ENCODE peak calls at places on chromosomes 11 and 22, in nine cellular contexts. One of them, this sample, is unnamed.

GRCh38 chr11:116535954-116536353 is 236.8 kb downstream of the BUD13 start:
- DNase-seq in fibroblast of villous mesenchyme: no peak
- DNase-seq in dorsolateral prefrontal cortex: no peak
- DNase-seq in stomach: peak; percentile 0
- DNase-seq in body of pancreas: no peak
- DNase-seq in astrocyte of the spinal cord: no peak
- DNase-seq in OCI-LY7: no peak
- DNase-seq in HFF-Myc: no peak
- DNase-seq in NB4: no peak
- DNase-seq in this sample: no peak

GRCh38 chr11:110121204-110121603 is 28.0 kb downstream of the ZC3H12C start:
- DNase-seq in NB4: no peak
- DNase-seq in body of pancreas: no peak
- DNase-seq in astrocyte of the spinal cord: peak; percentile 83
- DNase-seq in dorsolateral prefrontal cortex: no peak
- DNase-seq in fibroblast of villous mesenchyme: peak; percentile 45
- DNase-seq in stomach: no peak
- DNase-seq in OCI-LY7: no peak
- DNase-seq in HFF-Myc: no peak
- DNase-seq in this sample: no peak

GRCh38 chr11:124717421-124717785 is 22.3 kb upstream of the NRGN start:
- DNase-seq in astrocyte of the spinal cord: no peak
- DNase-seq in NB4: no peak
- DNase-seq in HFF-Myc: no peak
- DNase-seq in dorsolateral prefrontal cortex: no peak
- DNase-seq in fibroblast of villous mesenchyme: no peak
- DNase-seq in stomach: no peak
- DNase-seq in body of pancreas: no peak
- DNase-seq in OCI-LY7: no peak
- DNase-seq in this sample: peak; percentile 37

GRCh38 chr11:116837231-116838091 is at the start of gene APOA1:
- DNase-seq in NB4: no peak
- DNase-seq in stomach: no peak
- DNase-seq in HFF-Myc: no peak
- DNase-seq in OCI-LY7: no peak
- DNase-seq in dorsolateral prefrontal cortex: no peak
- DNase-seq in body of pancreas: no peak
- DNase-seq in fibroblast of villous mesenchyme: no peak
- DNase-seq in astrocyte of the spinal cord: no peak
- DNase-seq in this sample: no peak

GRCh38 chr11:15651033-15651432 is 536.3 kb downstream of the INSC start:
- DNase-seq in fibroblast of villous mesenchyme: no peak
- DNase-seq in OCI-LY7: no peak
- DNase-seq in dorsolateral prefrontal cortex: no peak
- DNase-seq in stomach: no peak
- DNase-seq in NB4: no peak
- DNase-seq in body of pancreas: no peak
- DNase-seq in HFF-Myc: no peak
- DNase-seq in astrocyte of the spinal cord: no peak
- DNase-seq in this sample: no peak

GRCh38 chr11:104254347-104254746 is 90.4 kb upstream of the PDGFD start:
- DNase-seq in NB4: peak; percentile 66
- DNase-seq in stomach: peak; percentile 34
- DNase-seq in fibroblast of villous mesenchyme: peak; percentile 2
- DNase-seq in body of pancreas: peak; percentile 42
- DNase-seq in HFF-Myc: peak; percentile 7
- DNase-seq in OCI-LY7: peak; percentile 32
- DNase-seq in dorsolateral prefrontal cortex: no peak
- DNase-seq in astrocyte of the spinal cord: peak; percentile 14
- DNase-seq in this sample: peak; percentile 58

GRCh38 chr22:48959496-48959895 is 868.2 kb downstream of the BRD1 start:
- DNase-seq in fibroblast of villous mesenchyme: no peak
- DNase-seq in HFF-Myc: no peak
- DNase-seq in astrocyte of the spinal cord: no peak
- DNase-seq in body of pancreas: no peak
- DNase-seq in dorsolateral prefrontal cortex: peak; percentile 17
- DNase-seq in NB4: no peak
- DNase-seq in OCI-LY7: no peak
- DNase-seq in stomach: peak; percentile 9
- DNase-seq in this sample: no peak

GRCh38 chr11:89487016-89487415 is 4.2 kb downstream of the NOX4 start:
- DNase-seq in body of pancreas: no peak
- DNase-seq in HFF-Myc: no peak
- DNase-seq in OCI-LY7: no peak
- DNase-seq in astrocyte of the spinal cord: peak; percentile 37
- DNase-seq in fibroblast of villous mesenchyme: no peak
- DNase-seq in stomach: no peak
- DNase-seq in NB4: no peak
- DNase-seq in dorsolateral prefrontal cortex: no peak
- DNase-seq in this sample: no peak

GRCh38 chr11:46294365-46295309 is 17.2 kb downstream of the CREB3L1 start:
- DNase-seq in astrocyte of the spinal cord: peak; percentile 94
- DNase-seq in fibroblast of villous mesenchyme: peak; percentile 89
- DNase-seq in body of pancreas: no peak
- DNase-seq in OCI-LY7: no peak
- DNase-seq in NB4: no peak
- DNase-seq in dorsolateral prefrontal cortex: no peak
- DNase-seq in HFF-Myc: peak; percentile 83
- DNase-seq in stomach: peak; percentile 48
- DNase-seq in this sample: no peak

GRCh38 chr11:70590356-70590991 is 192.1 kb downstream of the CTTN start:
- DNase-seq in astrocyte of the spinal cord: no peak
- DNase-seq in NB4: no peak
- DNase-seq in HFF-Myc: no peak
- DNase-seq in OCI-LY7: no peak
- DNase-seq in stomach: no peak
- DNase-seq in body of pancreas: no peak
- DNase-seq in dorsolateral prefrontal cortex: no peak
- DNase-seq in fibroblast of villous mesenchyme: no peak
- DNase-seq in this sample: peak; percentile 28

GRCh38 chr22:43050995-43051394 is 36.0 kb upstream of the PACSIN2 start:
- DNase-seq in NB4: peak; percentile 16
- DNase-seq in HFF-Myc: no peak
- DNase-seq in OCI-LY7: no peak
- DNase-seq in dorsolateral prefrontal cortex: no peak
- DNase-seq in astrocyte of the spinal cord: no peak
- DNase-seq in fibroblast of villous mesenchyme: no peak
- DNase-seq in body of pancreas: no peak
- DNase-seq in stomach: no peak
- DNase-seq in this sample: no peak

GRCh38 chr11:128508785-128509518 is 78.4 kb downstream of the ETS1 start:
- DNase-seq in astrocyte of the spinal cord: peak; percentile 78
- DNase-seq in OCI-LY7: no peak
- DNase-seq in body of pancreas: no peak
- DNase-seq in NB4: no peak
- DNase-seq in stomach: no peak
- DNase-seq in HFF-Myc: no peak
- DNase-seq in dorsolateral prefrontal cortex: no peak
- DNase-seq in fibroblast of villous mesenchyme: peak; percentile 72
- DNase-seq in this sample: no peak

GRCh38 chr11:119889728-119890280 is 160.8 kb upstream of the NECTIN1 start:
- DNase-seq in body of pancreas: no peak
- DNase-seq in HFF-Myc: no peak
- DNase-seq in fibroblast of villous mesenchyme: no peak
- DNase-seq in astrocyte of the spinal cord: no peak
- DNase-seq in stomach: no peak
- DNase-seq in OCI-LY7: no peak
- DNase-seq in dorsolateral prefrontal cortex: no peak
- DNase-seq in NB4: no peak
- DNase-seq in this sample: no peak

GRCh38 chr11:8233691-8234424 is 29.8 kb downstream of the LMO1 start:
- DNase-seq in HFF-Myc: peak; percentile 26
- DNase-seq in OCI-LY7: no peak
- DNase-seq in astrocyte of the spinal cord: peak; percentile 17
- DNase-seq in dorsolateral prefrontal cortex: no peak
- DNase-seq in body of pancreas: no peak
- DNase-seq in fibroblast of villous mesenchyme: no peak
- DNase-seq in stomach: no peak
- DNase-seq in NB4: no peak
- DNase-seq in this sample: no peak

GRCh38 chr11:122791836-122792235 is 46.5 kb upstream of the CRTAM start:
- DNase-seq in stomach: no peak
- DNase-seq in OCI-LY7: no peak
- DNase-seq in NB4: no peak
- DNase-seq in astrocyte of the spinal cord: peak; percentile 75
- DNase-seq in fibroblast of villous mesenchyme: peak; percentile 73
- DNase-seq in dorsolateral prefrontal cortex: no peak
- DNase-seq in body of pancreas: no peak
- DNase-seq in HFF-Myc: no peak
- DNase-seq in this sample: no peak

DNA sequence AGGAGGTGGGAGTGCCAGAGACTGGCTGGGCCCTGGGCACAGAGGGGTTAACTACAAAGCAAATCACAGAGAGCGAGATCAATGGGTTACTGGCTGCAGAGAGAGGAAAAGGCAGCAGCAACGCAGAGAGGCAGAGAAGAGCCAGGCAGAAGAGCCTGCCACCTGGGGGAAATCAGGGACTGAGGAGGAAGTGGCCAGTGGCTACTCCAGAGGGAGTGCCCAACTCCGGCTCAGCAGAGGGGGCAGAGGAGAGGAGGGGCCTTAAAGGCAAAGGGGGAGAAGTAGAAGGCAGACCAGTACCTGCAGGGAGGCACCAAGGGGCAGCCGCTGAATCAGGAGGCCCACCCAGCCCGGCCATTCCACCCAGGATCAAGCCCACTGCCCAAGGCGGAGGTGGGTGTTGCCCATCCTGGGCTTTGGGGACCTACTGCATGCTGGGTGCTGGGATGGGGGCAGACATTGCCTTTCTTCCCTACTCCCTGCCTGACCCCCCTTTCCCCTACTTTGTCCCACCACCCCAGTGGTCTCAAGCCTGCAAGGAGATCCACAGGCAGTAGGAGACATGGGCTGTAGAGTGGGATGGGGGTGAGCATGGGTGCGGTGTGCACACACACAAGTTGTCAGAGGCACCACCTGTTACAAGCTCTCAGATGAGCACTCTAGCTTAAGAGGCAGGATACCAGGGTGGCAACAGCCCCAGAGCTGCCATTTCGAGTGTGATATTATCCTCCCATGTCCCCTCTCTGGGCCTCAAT is 926 bp upstream of the GALR3 start:
- DNase-seq in body of pancreas: no peak
- DNase-seq in HFF-Myc: no peak
- DNase-seq in fibroblast of villous mesenchyme: no peak
- DNase-seq in astrocyte of the spinal cord: no peak
- DNase-seq in stomach: no peak
- DNase-seq in dorsolateral prefrontal cortex: no peak
- DNase-seq in NB4: no peak
- DNase-seq in OCI-LY7: no peak
- DNase-seq in this sample: no peak
- TF ChIP-seq CTCF in body of pancreas: no peak
- TF ChIP-seq CTCF in HFF-Myc: no peak
- TF ChIP-seq CTCF in fibroblast of villous mesenchyme: no peak
- TF ChIP-seq CTCF in astrocyte of the spinal cord: no peak
- TF ChIP-seq CTCF in stomach: no peak
- TF ChIP-seq CTCF in dorsolateral prefrontal cortex: no peak
- TF ChIP-seq CTCF in NB4: no peak
- TF ChIP-seq CTCF in OCI-LY7: no peak
- TF ChIP-seq CTCF in this sample: no peak

GRCh38 chr11:63144121-63144520 is at the start of gene SLC22A24:
- DNase-seq in dorsolateral prefrontal cortex: no peak
- DNase-seq in stomach: no peak
- DNase-seq in astrocyte of the spinal cord: no peak
- DNase-seq in fibroblast of villous mesenchyme: no peak
- DNase-seq in HFF-Myc: no peak
- DNase-seq in body of pancreas: no peak
- DNase-seq in NB4: no peak
- DNase-seq in OCI-LY7: no peak
- DNase-seq in this sample: no peak
- H3K4me3 ChIP-seq in dorsolateral prefrontal cortex: no peak within 1 kb of the TSS
- H3K4me3 ChIP-seq in stomach: no peak within 1 kb of the TSS
- H3K4me3 ChIP-seq in astrocyte of the spinal cord: no peak within 1 kb of the TSS
- H3K4me3 ChIP-seq in fibroblast of villous mesenchyme: no peak within 1 kb of the TSS
- H3K4me3 ChIP-seq in HFF-Myc: no peak within 1 kb of the TSS
- H3K4me3 ChIP-seq in body of pancreas: no peak within 1 kb of the TSS
- H3K4me3 ChIP-seq in NB4: no peak within 1 kb of the TSS
- H3K4me3 ChIP-seq in OCI-LY7: no peak within 1 kb of the TSS
- H3K4me3 ChIP-seq in this sample: no peak within 1 kb of the TSS

DNA sequence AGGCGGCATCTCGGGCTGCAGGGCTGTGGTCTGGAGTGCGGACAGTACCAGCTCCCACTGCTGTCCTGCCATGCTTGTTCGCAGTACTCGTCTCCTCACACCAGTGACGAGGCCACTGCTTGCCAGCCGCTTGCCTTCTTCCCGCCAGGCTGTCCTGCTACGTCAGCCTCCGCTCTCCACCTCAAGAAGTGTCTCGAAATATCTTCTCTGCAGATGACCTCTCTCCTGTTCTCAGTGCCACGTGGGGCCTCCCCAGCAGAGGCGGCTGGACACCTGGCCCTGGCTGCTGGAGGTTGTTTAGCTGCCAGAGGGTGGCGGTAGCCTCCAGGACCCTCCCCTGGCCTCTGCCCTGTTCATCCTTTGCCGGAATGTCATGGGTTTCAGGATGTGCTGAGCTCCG is 3.1 kb upstream of the CCDC188 start:
- DNase-seq in astrocyte of the spinal cord: no peak
- DNase-seq in HFF-Myc: no peak
- DNase-seq in body of pancreas: no peak
- DNase-seq in OCI-LY7: no peak
- DNase-seq in NB4: no peak
- DNase-seq in stomach: no peak
- DNase-seq in dorsolateral prefrontal cortex: no peak
- DNase-seq in fibroblast of villous mesenchyme: no peak
- DNase-seq in this sample: no peak
- TF ChIP-seq CTCF in astrocyte of the spinal cord: peak; percentile 9
- TF ChIP-seq CTCF in HFF-Myc: no peak
- TF ChIP-seq CTCF in body of pancreas: no peak
- TF ChIP-seq CTCF in OCI-LY7: no peak
- TF ChIP-seq CTCF in NB4: no peak
- TF ChIP-seq CTCF in stomach: no peak
- TF ChIP-seq CTCF in dorsolateral prefrontal cortex: no peak
- TF ChIP-seq CTCF in fibroblast of villous mesenchyme: no peak
- TF ChIP-seq CTCF in this sample: no peak

GRCh38 chr11:118606157-118606843 is 1.1 kb upstream of the PHLDB1 start:
- DNase-seq in OCI-LY7: no peak
- DNase-seq in stomach: peak; percentile 22
- DNase-seq in NB4: no peak
- DNase-seq in HFF-Myc: no peak
- DNase-seq in astrocyte of the spinal cord: no peak
- DNase-seq in dorsolateral prefrontal cortex: peak; percentile 27
- DNase-seq in body of pancreas: peak; percentile 76
- DNase-seq in fibroblast of villous mesenchyme: no peak
- DNase-seq in this sample: no peak

GRCh38 chr11:118605116-118605867 is 2.1 kb upstream of the PHLDB1 start:
- DNase-seq in fibroblast of villous mesenchyme: peak; percentile 99
- DNase-seq in dorsolateral prefrontal cortex: peak; percentile 63
- DNase-seq in HFF-Myc: peak; percentile 90
- DNase-seq in astrocyte of the spinal cord: peak; percentile 82
- DNase-seq in stomach: peak; percentile 45
- DNase-seq in NB4: peak; percentile 93
- DNase-seq in body of pancreas: peak; percentile 66
- DNase-seq in OCI-LY7: no peak
- DNase-seq in this sample: no peak

GRCh38 chr11:118602331-118602730 is 5.1 kb upstream of the PHLDB1 start:
- DNase-seq in body of pancreas: peak; percentile 37
- DNase-seq in HFF-Myc: no peak
- DNase-seq in OCI-LY7: no peak
- DNase-seq in stomach: peak; percentile 3
- DNase-seq in fibroblast of villous mesenchyme: peak; percentile 79
- DNase-seq in NB4: no peak
- DNase-seq in astrocyte of the spinal cord: no peak
- DNase-seq in dorsolateral prefrontal cortex: no peak
- DNase-seq in this sample: no peak

GRCh38 chr11:118606844-118607228 is 579 bp upstream of the PHLDB1 start:
- DNase-seq in dorsolateral prefrontal cortex: peak; percentile 29
- DNase-seq in body of pancreas: no peak
- DNase-seq in stomach: peak; percentile 1
- DNase-seq in HFF-Myc: no peak
- DNase-seq in NB4: no peak
- DNase-seq in astrocyte of the spinal cord: no peak
- DNase-seq in OCI-LY7: no peak
- DNase-seq in fibroblast of villous mesenchyme: no peak
- DNase-seq in this sample: no peak

GRCh38 chr11:118604566-118604965 is 2.8 kb upstream of the PHLDB1 start:
- DNase-seq in OCI-LY7: no peak
- DNase-seq in HFF-Myc: no peak
- DNase-seq in body of pancreas: no peak
- DNase-seq in stomach: peak; percentile 4
- DNase-seq in dorsolateral prefrontal cortex: no peak
- DNase-seq in astrocyte of the spinal cord: no peak
- DNase-seq in fibroblast of villous mesenchyme: no peak
- DNase-seq in NB4: no peak
- DNase-seq in this sample: no peak
- H3K4me3 ChIP-seq in OCI-LY7: no peak overlapping the region
- H3K4me3 ChIP-seq in HFF-Myc: no peak overlapping the region
- H3K4me3 ChIP-seq in body of pancreas: no peak overlapping the region
- H3K4me3 ChIP-seq in stomach: no peak overlapping the region
- H3K4me3 ChIP-seq in dorsolateral prefrontal cortex: no peak overlapping the region
- H3K4me3 ChIP-seq in astrocyte of the spinal cord: no peak overlapping the region
- H3K4me3 ChIP-seq in fibroblast of villous mesenchyme: no peak overlapping the region
- H3K4me3 ChIP-seq in NB4: no peak overlapping the region
- H3K4me3 ChIP-seq in this sample: no peak overlapping the region